ENCODE peak calls at places on chromosomes 16 and 17, in five cellular contexts. Z, G, P, R and C are unnamed samples.

GRCh38 chr16:4404247-4404966 is 12.0 kb downstream of the CORO7 start:
- DNase-seq in R (peak; percentile 71), P (no peak), Z (no peak), G (no peak), C (no peak)

GRCh38 chr17:13154403-13154802 is 136.6 kb upstream of the ELAC2 start:
- DNase-seq in Z (no peak), P (no peak), G (peak; percentile 28), R (no peak), C (no peak)

GRCh38 chr17:15398736-15399331 is 57.4 kb upstream of the TEKT3 start:
- DNase-seq in P (no peak), G (peak; percentile 69), Z (no peak), R (no peak), C (no peak)

GRCh38 chr17:42484304-42484703 is 25.6 kb downstream of the ATP6V0A1 start:
- DNase-seq in Z (no peak), R (no peak), G (no peak), P (peak; percentile 70), C (peak; percentile 88)

GRCh38 chr16:66841366-66841765 is 2.8 kb upstream of the CA7 start:
- DNase-seq in G (no peak), R (no peak), P (no peak), Z (no peak), C (no peak)

GRCh38 chr16:67394271-67395104 is 1.2 kb upstream of the TPPP3 start:
- DNase-seq in Z (no peak), P (no peak), G (no peak), R (no peak), C (no peak)

GRCh38 chr17:37025847-37026533 is 77.2 kb downstream of the AATF start:
- DNase-seq in Z (no peak), G (no peak), P (no peak), R (no peak), C (no peak)

GRCh38 chr17:43545383-43545632 is 832 bp downstream of the ETV4 start:
- DNase-seq in Z (no peak), P (no peak), G (no peak), R (peak; percentile 26), C (peak; percentile 22)

GRCh38 chr17:13490427-13490826 is 111.3 kb downstream of the HS3ST3A1 start:
- DNase-seq in Z (no peak), P (no peak), R (no peak), G (no peak), C (no peak)

GRCh38 chr17:79465011-79466006 is 145.5 kb downstream of the RBFOX3 start:
- DNase-seq in P (no peak), G (no peak), Z (no peak), R (peak; percentile 9), C (no peak)

GRCh38 chr17:73142763-73143395 is 21.9 kb upstream of the SSTR2 start:
- DNase-seq in R (no peak), Z (no peak), P (no peak), G (peak; percentile 46), C (no peak)

GRCh38 chr16:82671743-82672142 is 45.0 kb downstream of the CDH13 start:
- DNase-seq in P (peak; percentile 5), R (no peak), Z (no peak), G (no peak), C (peak; percentile 23)

GRCh38 chr17:75531724-75532090 is 6.2 kb downstream of the LLGL2 start:
- DNase-seq in Z (no peak), G (no peak), P (no peak), R (no peak), C (no peak)

GRCh38 chr17:82405051-82405450 is 13.1 kb upstream of the HEXD start:
- DNase-seq in P (no peak), G (no peak), R (no peak), Z (no peak), C (no peak)

GRCh38 chr16:27321013-27321960 is 7.5 kb downstream of the IL4R start:
- DNase-seq in G (peak; percentile 63), R (no peak), Z (no peak), P (no peak), C (no peak)

GRCh38 chr17:17812211-17813054 is 24.4 kb downstream of the SREBF1 start:
- DNase-seq in G (peak; percentile 52), R (peak; percentile 76), Z (no peak), P (peak; percentile 32), C (peak; percentile 58)

GRCh38 chr16:53773150-53773846 is 69.3 kb downstream of the FTO start:
- DNase-seq in G (peak; percentile 81), R (peak; percentile 86), Z (no peak), P (no peak), C (no peak)

GRCh38 chr17:73189417-73190099 is 3.3 kb upstream of the COG1 start:
- DNase-seq in R (peak; percentile 30), P (no peak), G (peak; percentile 46), Z (no peak), C (no peak)

GRCh38 chr17:79983456-79983855 is 52.2 kb downstream of the TBC1D16 start:
- DNase-seq in G (peak; percentile 60), P (no peak), Z (no peak), R (no peak), C (no peak)

GRCh38 chr16:52676951-52677350 is 130.0 kb upstream of the TOX3 start:
- DNase-seq in R (no peak), P (no peak), Z (no peak), G (no peak), C (no peak)

GRCh38 chr16:600781-601180 is 10.9 kb downstream of the RAB40C start:
- DNase-seq in P (no peak), G (no peak), Z (no peak), R (no peak), C (peak; percentile 25)

GRCh38 chr16:57653936-57654335 is 14.2 kb upstream of the ADGRG3 start:
- DNase-seq in G (no peak), R (no peak), Z (no peak), P (no peak), C (no peak)

GRCh38 chr16:82761236-82761635 is 134.5 kb downstream of the CDH13 start:
- DNase-seq in G (peak; percentile 71), R (no peak), Z (peak; percentile 90), P (no peak), C (no peak)

GRCh38 chr16:5319799-5320198 is 222.2 kb upstream of the EEF2KMT start:
- DNase-seq in P (no peak), Z (no peak), G (no peak), R (no peak), C (no peak)

GRCh38 chr17:78293896-78294295 is 62.5 kb downstream of the TMEM235 start:
- DNase-seq in R (no peak), Z (no peak), P (no peak), G (no peak), C (no peak)

GRCh38 chr16:27169511-27170071 is 33.7 kb upstream of the KDM8 start:
- DNase-seq in Z (no peak), G (peak; percentile 99), P (peak; percentile 78), R (no peak), C (peak; percentile 60)

GRCh38 chr17:27579897-27580321 is 51.1 kb upstream of the LGALS9 start:
- DNase-seq in G (no peak), P (no peak), Z (no peak), R (no peak), C (no peak)

GRCh38 chr17:65553646-65554567 is 7.5 kb downstream of the AXIN2 start:
- DNase-seq in G (no peak), R (no peak), Z (no peak), P (no peak), C (no peak)

GRCh38 chr16:26963109-26963508 is 103.6 kb upstream of the C16orf82 start:
- DNase-seq in Z (no peak), P (no peak), G (no peak), R (peak; percentile 35), C (no peak)

GRCh38 chr16:1532081-1532760 is 1.2 kb upstream of the TMEM204 start:
- DNase-seq in P (no peak), G (no peak), Z (no peak), R (no peak), C (no peak)

GRCh38 chr17:30957741-30958140 is 13.1 kb upstream of the RNF135 start:
- DNase-seq in Z (no peak), R (no peak), G (no peak), P (no peak), C (no peak)

GRCh38 chr16:84121007-84121406 is 4.3 kb upstream of the MBTPS1 start:
- DNase-seq in G (no peak), R (no peak), Z (no peak), P (no peak), C (no peak)

GRCh38 chr17:77471984-77472836 is 331.4 kb downstream of the SEC14L1 start:
- DNase-seq in G (peak; percentile 85), Z (no peak), R (peak; percentile 98), P (no peak), C (peak; percentile 55)

GRCh38 chr16:72664122-72664479 is 383.8 kb downstream of the ZFHX3 start:
- DNase-seq in G (peak; percentile 27), R (no peak), Z (no peak), P (no peak), C (no peak)
- H3K4me3 ChIP-seq in G (peak overlapping the region; percentile 77), R (peak overlapping the region; percentile 67), Z (peak overlapping the region; percentile 88), P (peak overlapping the region; percentile 78), C (peak overlapping the region; percentile 90)

GRCh38 chr17:6476834-6477210 is 32.6 kb downstream of the PIMREG start:
- DNase-seq in R (no peak), G (no peak), P (no peak), Z (no peak), C (no peak)

GRCh38 chr17:6477831-6478383 is 33.7 kb downstream of the PIMREG start:
- DNase-seq in Z (no peak), P (no peak), G (no peak), R (no peak), C (no peak)

GRCh38 chr17:6474906-6475305 is 30.7 kb downstream of the PIMREG start:
- DNase-seq in P (no peak), Z (no peak), R (no peak), G (no peak), C (no peak)

GRCh38 chr17:6475411-6475810 is 31.2 kb downstream of the PIMREG start:
- DNase-seq in R (no peak), G (no peak), Z (no peak), P (no peak), C (no peak)

DNA sequence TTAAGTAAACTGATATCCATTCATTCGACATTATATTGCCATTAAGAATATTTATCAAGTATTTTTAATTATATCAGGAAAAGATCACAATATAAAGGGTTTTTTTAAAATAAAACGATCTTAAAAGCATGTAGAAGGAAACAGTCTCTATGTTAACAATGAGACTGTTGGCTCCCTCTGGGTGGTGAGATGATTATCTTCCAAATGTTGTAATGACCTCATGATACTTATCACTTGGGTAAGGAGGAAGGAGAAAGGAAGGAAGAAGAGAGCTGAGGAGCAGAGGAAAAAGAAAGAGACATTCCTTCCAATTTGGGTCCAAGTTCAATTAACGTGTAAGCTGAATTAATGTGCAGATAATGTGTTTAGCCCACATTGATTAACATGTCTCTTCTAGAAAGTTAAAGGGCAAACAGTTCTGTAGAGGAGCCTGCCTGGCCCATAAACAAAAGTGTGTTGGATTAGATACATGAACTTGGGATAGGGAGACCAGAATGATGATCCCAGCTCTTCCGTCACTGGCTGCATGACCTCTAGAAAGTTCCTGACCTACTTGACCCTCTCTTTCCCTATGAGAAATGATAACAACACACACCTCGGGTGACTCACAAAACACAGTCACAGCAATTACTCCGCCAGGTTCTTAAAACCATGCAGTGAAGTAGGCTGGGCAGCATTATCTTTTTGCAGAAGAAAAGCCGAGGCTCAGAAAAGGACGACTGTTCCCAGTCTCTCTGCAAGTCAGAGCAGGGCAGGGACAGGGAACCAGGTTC is 32.0 kb downstream of the PIMREG start:
- DNase-seq in Z (no peak), P (no peak), G (no peak), R (peak; percentile 45), C (no peak)
- H3K4me1 ChIP-seq in Z (no peaks in the 10 kb centered on the region), P (no peaks in the 10 kb centered on the region), G (no peaks in the 10 kb centered on the region), R (peaks cover 35% of the 10 kb centered on the region), C (no peaks in the 10 kb centered on the region)

GRCh38 chr17:22462461-22462860 is 770.1 kb downstream of the KCNJ18 start:
- DNase-seq in R (no peak), G (no peak), Z (no peak), P (no peak), C (no peak)
- H3K9me3 ChIP-seq in R (peaks cover 19% of the 10 kb centered on the region), G (no peaks in the 10 kb centered on the region), Z (no peaks in the 10 kb centered on the region), P (no peaks in the 10 kb centered on the region), C (peaks cover 3% of the 10 kb centered on the region)

GRCh38 chr17:9606453-9606852 is 30.0 kb downstream of the CFAP52 start:
- DNase-seq in Z (no peak), G (no peak), P (no peak), R (no peak), C (no peak)
- H3K4me3 ChIP-seq in Z (no peak overlapping the region), G (no peak overlapping the region), P (no peak overlapping the region), R (no peak overlapping the region), C (no peak overlapping the region)